ENCODE peak calls at places on chromosomes 1 and 21, in ten cellular contexts. O is BE2C; E is EH; C is SW480; K is dorsolateral prefrontal cortex; Z is NCI-H2171; Q is stomach; Y is GM13977; U is NCI-H524 treated with DMSO at 0.1 percent for 48 hours; J is CD8-positive, alpha-beta T cell. D is an unnamed sample.

GRCh38 chr1:19398309-19398760 is 86.2 kb downstream of the SLC66A1 start:
- DNase-seq in E (peak), Z (no peak), Y (no peak), O (no peak), C (no peak), K (no peak), Q (no peak), J (no peak), U (no peak), D (no peak)

GRCh38 chr1:209617755-209618154 is 34.2 kb downstream of the CAMK1G start:
- DNase-seq in K (no peak), Y (no peak), E (no peak), J (no peak), U (no peak), C (no peak), Z (no peak), Q (no peak), O (no peak), D (no peak)

GRCh38 chr1:156365754-156366153 is 3.3 kb upstream of the RHBG start:
- DNase-seq in K (no peak), E (no peak), Q (no peak), Y (no peak), C (no peak), U (no peak), Z (no peak), J (no peak), O (no peak), D (no peak)

GRCh38 chr1:47992720-47993119 is 4.5 kb downstream of the TRABD2B start:
- DNase-seq in J (no peak), Q (no peak), E (no peak), C (no peak), Y (no peak), U (no peak), K (no peak), Z (peak), O (no peak), D (no peak)

GRCh38 chr1:79193211-79194079 is 186.9 kb upstream of the ADGRL4 start:
- DNase-seq in U (no peak), J (no peak), E (peak), C (no peak), K (no peak), Q (no peak), Y (no peak), Z (no peak), O (no peak), D (no peak)

GRCh38 chr1:229047161-229047840 is 223.6 kb upstream of the RAB4A start:
- DNase-seq in O (no peak), K (no peak), Q (no peak), J (no peak), U (no peak), Z (no peak), C (no peak), Y (no peak), E (no peak), D (no peak)

GRCh38 chr1:238895911-238896310 is 490.5 kb upstream of the CHRM3 start:
- DNase-seq in Z (no peak), C (no peak), U (no peak), Q (no peak), Y (no peak), O (no peak), J (no peak), K (no peak), E (no peak), D (no peak)

GRCh38 chr1:41898191-41898713 is 20.5 kb downstream of the HIVEP3 start:
- DNase-seq in Z (no peak), O (no peak), K (no peak), J (peak), E (peak), C (no peak), Y (no peak), Q (no peak), U (no peak), D (no peak)

GRCh38 chr1:116877369-116877768 is 32.3 kb upstream of the PTGFRN start:
- DNase-seq in C (no peak), E (no peak), J (no peak), Y (no peak), Q (no peak), K (no peak), U (no peak), Z (no peak), O (no peak), D (no peak)

GRCh38 chr1:67299296-67299695 is 8.4 kb upstream of the IL12RB2 start:
- DNase-seq in O (no peak), Y (no peak), C (no peak), Z (no peak), J (no peak), K (no peak), Q (no peak), E (no peak), U (no peak), D (no peak)

GRCh38 chr21:24353492-24353891 is 1253.8 kb downstream of the MRPL39 start:
- DNase-seq in C (no peak), K (no peak), U (no peak), Y (no peak), O (no peak), Z (no peak), Q (no peak), E (no peak), J (no peak), D (no peak)

D was measured in NCI-H1694.